ENCODE peak calls at places on chromosomes 16 and 17, in seven cellular contexts. W, P, O, D, X, F and Z are unnamed samples.

GRCh38 chr17:14619821-14620220 is 318.9 kb downstream of the HS3ST3B1 start:
- DNase-seq in W (no peak), P (no peak), O (no peak), D (no peak), X (no peak), F (no peak), Z (no peak)

GRCh38 chr17:17811381-17812210 is 25.2 kb downstream of the SREBF1 start:
- DNase-seq in W (no peak), P (no peak), O (no peak), D (no peak), X (peak; percentile 31), F (peak; percentile 69), Z (no peak)

GRCh38 chr16:70508752-70509151 is 14.6 kb downstream of the COG4 start:
- DNase-seq in W (no peak), P (no peak), O (no peak), D (no peak), X (no peak), F (no peak), Z (no peak)

GRCh38 chr16:81310045-81310644 is 4.6 kb upstream of the GAN start:
- DNase-seq in W (no peak), P (no peak), O (no peak), D (no peak), X (no peak), F (no peak), Z (no peak)

GRCh38 chr16:27528294-27528693 is 21.4 kb downstream of the GTF3C1 start:
- DNase-seq in W (no peak), P (no peak), O (no peak), D (no peak), X (no peak), F (no peak), Z (no peak)

GRCh38 chr16:3822366-3823045 is 58.0 kb downstream of the CREBBP start:
- DNase-seq in W (no peak), P (no peak), O (no peak), D (no peak), X (no peak), F (no peak), Z (no peak)

GRCh38 chr16:81005644-81006471 is 827 bp downstream of the CMC2 start:
- DNase-seq in W (no peak), P (no peak), O (no peak), D (no peak), X (no peak), F (peak; percentile 62), Z (peak; percentile 85)

GRCh38 chr17:59030811-59031210 is 75.9 kb downstream of the TRIM37 start:
- DNase-seq in W (no peak), P (no peak), O (no peak), D (no peak), X (no peak), F (no peak), Z (no peak)

GRCh38 chr17:82970067-82970466 is 109.3 kb upstream of the METRNL start:
- DNase-seq in W (no peak), P (no peak), O (no peak), D (no peak), X (no peak), F (no peak), Z (no peak)

GRCh38 chr16:86432691-86433090 is 77.6 kb upstream of the FOXF1 start:
- DNase-seq in W (no peak), P (no peak), O (no peak), D (no peak), X (no peak), F (no peak), Z (peak; percentile 48)

GRCh38 chr17:82320956-82321927 is 3.8 kb upstream of the CD7 start:
- DNase-seq in W (peak; percentile 95), P (no peak), O (peak; percentile 66), D (peak; percentile 89), X (peak; percentile 84), F (no peak), Z (peak; percentile 40)

GRCh38 chr16:11581677-11582076 is 5.0 kb downstream of the LITAF start:
- DNase-seq in W (no peak), P (no peak), O (no peak), D (no peak), X (no peak), F (no peak), Z (no peak)

GRCh38 chr17:19677736-19678379 is 29.3 kb downstream of the ALDH3A2 start:
- DNase-seq in W (no peak), P (no peak), O (no peak), D (no peak), X (no peak), F (no peak), Z (no peak)

GRCh38 chr17:55577011-55577586 is 65.8 kb upstream of the SMIM36 start:
- DNase-seq in W (no peak), P (peak; percentile 51), O (no peak), D (no peak), X (no peak), F (peak; percentile 44), Z (peak; percentile 36)

GRCh38 chr16:74987027-74987681 is 2.2 kb upstream of the WDR59 start:
- DNase-seq in W (no peak), P (no peak), O (no peak), D (no peak), X (no peak), F (no peak), Z (no peak)

GRCh38 chr17:81683584-81684441 is at the start of the genes ARL16 and HGS:
- DNase-seq in W (peak; percentile 100), P (peak; percentile 99), O (peak; percentile 100), D (peak; percentile 98), X (peak; percentile 96), F (peak; percentile 97), Z (peak; percentile 99)

GRCh38 chr17:8015957-8016631 is 13.7 kb downstream of the GUCY2D start:
- DNase-seq in W (peak; percentile 71), P (no peak), O (no peak), D (peak; percentile 83), X (peak; percentile 59), F (no peak), Z (peak; percentile 63)

GRCh38 chr17:42247734-42248133 is 28.5 kb downstream of the STAT5B start:
- DNase-seq in W (no peak), P (no peak), O (no peak), D (no peak), X (no peak), F (no peak), Z (no peak)

GRCh38 chr17:7549401-7550055 is 670 bp downstream of the TNFSF12 start:
- DNase-seq in W (no peak), P (no peak), O (no peak), D (peak; percentile 58), X (no peak), F (no peak), Z (peak; percentile 62)

GRCh38 chr16:85253127-85253941 is 141.1 kb upstream of the CIBAR2 start:
- DNase-seq in W (peak; percentile 93), P (no peak), O (peak; percentile 85), D (peak; percentile 95), X (peak; percentile 89), F (no peak), Z (peak; percentile 55)

GRCh38 chr17:75146597-75146996 is 7.7 kb downstream of the JPT1 start:
- DNase-seq in W (no peak), P (no peak), O (no peak), D (no peak), X (no peak), F (no peak), Z (no peak)

GRCh38 chr16:4920826-4921225 is 16.1 kb downstream of the PPL start:
- DNase-seq in W (no peak), P (no peak), O (no peak), D (no peak), X (no peak), F (no peak), Z (no peak)

GRCh38 chr16:4925791-4926190 is 11.2 kb downstream of the PPL start:
- DNase-seq in W (no peak), P (no peak), O (no peak), D (no peak), X (no peak), F (no peak), Z (no peak)

GRCh38 chr16:4923853-4924252 is 13.1 kb downstream of the PPL start:
- DNase-seq in W (no peak), P (no peak), O (no peak), D (no peak), X (no peak), F (no peak), Z (no peak)

GRCh38 chr16:4924593-4925378 is 12.2 kb downstream of the PPL start:
- DNase-seq in W (peak; percentile 67), P (no peak), O (no peak), D (no peak), X (no peak), F (no peak), Z (peak; percentile 25)

GRCh38 chr16:4922721-4923342 is 14.1 kb downstream of the PPL start:
- DNase-seq in W (no peak), P (no peak), O (no peak), D (no peak), X (no peak), F (no peak), Z (no peak)
- TF ChIP-seq EP300 in W (no peak), P (no peak), O (no peak), D (no peak), X (no peak), F (no peak), Z (no peak)

DNA sequence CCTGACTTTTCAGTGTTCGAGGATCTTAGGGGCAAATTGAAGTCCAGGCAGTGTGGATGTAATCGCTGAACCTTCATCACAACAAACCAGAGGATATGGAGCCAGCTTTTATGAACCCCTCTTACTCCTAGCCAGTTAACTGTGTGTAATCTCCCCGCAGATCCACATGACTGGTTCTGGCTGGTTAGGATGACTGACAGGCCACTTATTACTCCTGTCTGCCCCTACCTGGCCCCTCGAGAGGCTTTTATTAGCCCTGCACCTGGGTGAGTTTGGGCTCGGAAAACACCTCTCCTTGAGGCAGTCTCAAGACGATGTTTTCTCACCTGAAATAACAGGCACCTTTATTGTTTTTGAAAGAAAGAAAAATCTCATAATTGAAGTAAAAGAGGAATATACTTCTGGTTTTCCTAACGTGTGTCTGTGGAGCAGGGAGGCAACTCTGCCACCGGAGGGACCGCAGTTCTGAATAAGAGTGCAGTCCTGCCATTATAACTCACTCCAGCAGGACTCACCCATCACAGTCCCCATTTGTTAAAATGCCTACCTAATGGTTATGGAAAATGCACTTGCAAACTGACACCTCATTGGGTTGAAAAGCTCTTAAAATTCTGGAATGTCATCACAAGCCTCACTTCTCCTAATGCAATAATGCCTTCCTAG is 291.9 kb upstream of the N4BP1 start:
- DNase-seq in W (peak; percentile 41), P (no peak), O (no peak), D (no peak), X (no peak), F (no peak), Z (no peak)
- TF ChIP-seq CTCF in W (no peak), P (no peak), O (no peak), D (peak; percentile 63), X (no peak), F (no peak), Z (no peak)

DNA sequence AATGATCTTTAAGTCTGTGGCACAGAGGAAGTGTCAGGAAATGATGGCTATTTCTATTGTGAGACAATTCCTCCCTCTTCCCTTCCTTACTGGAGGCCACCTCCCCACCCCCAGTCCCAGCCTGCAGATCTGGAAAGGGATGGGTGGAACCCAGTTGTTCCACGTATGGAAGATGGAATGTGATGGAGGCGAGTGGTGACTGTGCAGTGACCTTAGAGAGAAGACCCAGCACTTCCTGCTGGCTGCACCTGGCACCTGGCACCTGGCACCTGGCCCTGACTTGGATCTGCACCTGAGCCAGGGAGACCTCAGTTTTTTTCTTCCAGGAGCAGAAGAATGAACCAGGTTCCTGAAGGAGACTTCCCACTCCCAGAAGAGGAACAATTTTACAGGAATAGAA is 33.0 kb upstream of the TMC5 start:
- DNase-seq in W (no peak), P (no peak), O (no peak), D (no peak), X (no peak), F (no peak), Z (peak; percentile 69)
- TF ChIP-seq EP300 in W (no peak), P (no peak), O (no peak), D (no peak), X (no peak), F (no peak), Z (no peak)

GRCh38 chr17:63573634-63574033 is 23.4 kb downstream of the DCAF7 start:
- DNase-seq in W (peak; percentile 54), P (no peak), O (peak; percentile 54), D (no peak), X (peak; percentile 34), F (no peak), Z (no peak)
- TF ChIP-seq CTCF in W (peak; percentile 65), P (no peak), O (peak; percentile 38), D (peak; percentile 43), X (peak; percentile 30), F (no peak), Z (peak; percentile 28)